ENCODE peak calls at places on chromosomes 2 and 18, in four cellular contexts. One of them, this sample, is unnamed.

GRCh38 chr2:98929920-98930319 is 6.1 kb downstream of the CRACDL start:
- DNase-seq in transverse colon: no peak
- DNase-seq in A549: no peak
- DNase-seq in stomach: no peak
- DNase-seq in this sample: no peak

GRCh38 chr2:73931531-73932500 is 5.1 kb downstream of the DGUOK start:
- DNase-seq in transverse colon: no peak
- DNase-seq in A549: no peak
- DNase-seq in stomach: no peak
- DNase-seq in this sample: no peak

GRCh38 chr18:26901020-26901419 is 35.5 kb upstream of the AQP4 start:
- DNase-seq in stomach: no peak
- DNase-seq in transverse colon: no peak
- DNase-seq in A549: no peak
- DNase-seq in this sample: no peak

GRCh38 chr2:199556886-199557285 is 99.1 kb upstream of the SATB2 start:
- DNase-seq in transverse colon: no peak
- DNase-seq in stomach: no peak
- DNase-seq in A549: no peak
- DNase-seq in this sample: no peak

GRCh38 chr2:121093735-121094520 is 191.1 kb downstream of the TFCP2L1 start:
- DNase-seq in stomach: no peak
- DNase-seq in A549: no peak
- DNase-seq in transverse colon: no peak
- DNase-seq in this sample: no peak

GRCh38 chr18:54269924-54270844 is 867 bp downstream of the POLI start:
- DNase-seq in stomach: peak
- DNase-seq in A549: peak
- DNase-seq in transverse colon: peak
- DNase-seq in this sample: peak

GRCh38 chr2:73265298-73266060 is 18.8 kb downstream of the FBXO41 start:
- DNase-seq in stomach: no peak
- DNase-seq in transverse colon: no peak
- DNase-seq in A549: no peak
- DNase-seq in this sample: no peak

GRCh38 chr2:20421988-20422678 is 24.7 kb upstream of the RHOB start:
- DNase-seq in stomach: peak
- DNase-seq in A549: no peak
- DNase-seq in transverse colon: peak
- DNase-seq in this sample: peak

GRCh38 chr2:73112913-73113633 is at the start of gene RAB11FIP5:
- DNase-seq in A549: peak
- DNase-seq in transverse colon: peak
- DNase-seq in stomach: peak
- DNase-seq in this sample: peak

GRCh38 chr2:241315879-241316700 is at the start of gene SEPTIN2:
- DNase-seq in A549: peak
- DNase-seq in transverse colon: peak
- DNase-seq in stomach: no peak
- DNase-seq in this sample: peak

GRCh38 chr18:46134920-46135675 is 30.9 kb downstream of the HAUS1 start:
- DNase-seq in transverse colon: no peak
- DNase-seq in A549: no peak
- DNase-seq in stomach: no peak
- DNase-seq in this sample: no peak

GRCh38 chr2:86290596-86291327 is 46.7 kb downstream of the REEP1 start:
- DNase-seq in stomach: no peak
- DNase-seq in A549: no peak
- DNase-seq in transverse colon: no peak
- DNase-seq in this sample: no peak

GRCh38 chr2:190466819-190467444 is 58.8 kb downstream of the MFSD6 start:
- DNase-seq in A549: no peak
- DNase-seq in transverse colon: no peak
- DNase-seq in stomach: no peak
- DNase-seq in this sample: no peak

GRCh38 chr2:74843371-74844298 is 9.7 kb downstream of the HK2 start:
- DNase-seq in stomach: no peak
- DNase-seq in A549: no peak
- DNase-seq in transverse colon: peak
- DNase-seq in this sample: no peak

GRCh38 chr2:178066890-178067669 is 5.5 kb downstream of the PDE11A start:
- DNase-seq in stomach: no peak
- DNase-seq in A549: no peak
- DNase-seq in transverse colon: no peak
- DNase-seq in this sample: no peak

GRCh38 chr18:41389936-41390667 is 564.9 kb upstream of the PIK3C3 start:
- DNase-seq in A549: no peak
- DNase-seq in transverse colon: no peak
- DNase-seq in stomach: no peak
- DNase-seq in this sample: no peak

GRCh38 chr2:46814160-46814559 is 101.4 kb downstream of the MCFD2 start:
- DNase-seq in A549: no peak
- DNase-seq in stomach: no peak
- DNase-seq in transverse colon: peak
- DNase-seq in this sample: peak

GRCh38 chr2:27320958-27321543 is 1.8 kb downstream of the MPV17 start:
- DNase-seq in transverse colon: peak
- DNase-seq in A549: peak
- DNase-seq in stomach: peak
- DNase-seq in this sample: no peak

GRCh38 chr2:58734365-58734764 is 493.2 kb upstream of the FANCL start:
- DNase-seq in transverse colon: no peak
- DNase-seq in stomach: no peak
- DNase-seq in A549: peak
- DNase-seq in this sample: no peak

GRCh38 chr18:25457636-25458035 is 105.7 kb upstream of the ZNF521 start:
- DNase-seq in stomach: no peak
- DNase-seq in transverse colon: no peak
- DNase-seq in A549: no peak
- DNase-seq in this sample: no peak

GRCh38 chr2:215338883-215339679 is 27.2 kb downstream of the ATIC start:
- DNase-seq in A549: no peak
- DNase-seq in transverse colon: no peak
- DNase-seq in stomach: no peak
- DNase-seq in this sample: no peak

GRCh38 chr2:126482582-126483464 is 173.1 kb upstream of the GYPC start:
- DNase-seq in stomach: no peak
- DNase-seq in transverse colon: no peak
- DNase-seq in A549: no peak
- DNase-seq in this sample: no peak
- TF ChIP-seq CTCF in stomach: no peak
- TF ChIP-seq CTCF in transverse colon: no peak
- TF ChIP-seq CTCF in A549: no peak
- TF ChIP-seq CTCF in this sample: no peak

GRCh38 chr18:2846241-2846637 is 567 bp upstream of the EMILIN2 start:
- DNase-seq in stomach: no peak
- DNase-seq in transverse colon: no peak
- DNase-seq in A549: no peak
- DNase-seq in this sample: no peak
- H3K4me3 ChIP-seq in stomach: peak
- H3K4me3 ChIP-seq in transverse colon: peak
- H3K4me3 ChIP-seq in A549: peak
- H3K4me3 ChIP-seq in this sample: peak

DNA sequence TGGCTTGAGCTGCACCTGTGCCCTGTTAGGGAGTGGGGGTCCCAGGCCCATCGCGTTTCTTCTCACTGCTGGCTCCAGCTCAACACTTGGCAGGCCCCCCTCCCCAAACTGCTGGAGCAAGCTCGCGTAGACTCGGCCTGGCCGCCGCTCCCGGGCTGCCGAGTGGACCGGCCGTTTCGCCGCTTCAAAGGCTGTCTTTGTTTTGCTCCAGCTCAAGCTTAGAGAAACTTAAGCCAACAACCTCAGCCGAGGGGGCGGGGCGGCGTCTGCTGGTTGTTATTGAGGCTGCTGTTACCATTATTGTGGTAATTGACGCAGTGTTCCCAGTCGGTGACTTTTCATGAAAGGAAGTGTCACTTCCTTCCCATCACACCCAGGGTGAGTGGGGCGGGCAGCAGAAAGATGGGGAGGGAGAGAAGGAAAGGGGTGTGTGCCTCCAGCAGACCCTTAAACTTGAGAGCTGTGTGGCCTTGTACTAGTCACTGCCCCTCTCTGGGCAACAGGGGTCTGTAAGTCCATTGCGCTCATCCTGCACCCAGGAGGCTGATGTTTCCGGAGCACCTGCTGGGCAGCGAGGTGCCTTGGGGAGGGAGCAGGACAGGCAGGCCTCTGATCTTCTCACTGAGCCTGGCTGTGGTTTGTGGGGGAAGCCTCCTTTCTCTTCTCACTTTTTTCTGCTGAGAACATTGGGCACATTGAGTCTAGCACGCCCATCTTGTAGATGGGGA is 2.1 kb downstream of the ARID5A start:
- DNase-seq in stomach: peak
- DNase-seq in A549: no peak
- DNase-seq in transverse colon: peak
- DNase-seq in this sample: peak
- TF ChIP-seq POLR2A in stomach: no peak
- TF ChIP-seq POLR2A in A549: no peak
- TF ChIP-seq POLR2A in transverse colon: peak
- TF ChIP-seq POLR2A in this sample: no peak

GRCh38 chr2:127067620-127068350 is 39.2 kb downstream of the BIN1 start:
- DNase-seq in A549: peak
- DNase-seq in transverse colon: peak
- DNase-seq in stomach: peak
- DNase-seq in this sample: peak

GRCh38 chr2:127070221-127070620 is 36.7 kb downstream of the BIN1 start:
- DNase-seq in transverse colon: no peak
- DNase-seq in A549: no peak
- DNase-seq in stomach: no peak
- DNase-seq in this sample: no peak

GRCh38 chr2:127069003-127069402 is 38.0 kb downstream of the BIN1 start:
- DNase-seq in transverse colon: no peak
- DNase-seq in stomach: no peak
- DNase-seq in A549: no peak
- DNase-seq in this sample: no peak

GRCh38 chr2:127066942-127067341 is 40.0 kb downstream of the BIN1 start:
- DNase-seq in A549: no peak
- DNase-seq in stomach: peak
- DNase-seq in transverse colon: peak
- DNase-seq in this sample: peak

GRCh38 chr2:127068351-127068741 is 38.6 kb downstream of the BIN1 start:
- DNase-seq in stomach: no peak
- DNase-seq in A549: no peak
- DNase-seq in transverse colon: no peak
- DNase-seq in this sample: no peak
- TF ChIP-seq CTCF in stomach: no peak
- TF ChIP-seq CTCF in A549: no peak
- TF ChIP-seq CTCF in transverse colon: no peak
- TF ChIP-seq CTCF in this sample: no peak

DNA sequence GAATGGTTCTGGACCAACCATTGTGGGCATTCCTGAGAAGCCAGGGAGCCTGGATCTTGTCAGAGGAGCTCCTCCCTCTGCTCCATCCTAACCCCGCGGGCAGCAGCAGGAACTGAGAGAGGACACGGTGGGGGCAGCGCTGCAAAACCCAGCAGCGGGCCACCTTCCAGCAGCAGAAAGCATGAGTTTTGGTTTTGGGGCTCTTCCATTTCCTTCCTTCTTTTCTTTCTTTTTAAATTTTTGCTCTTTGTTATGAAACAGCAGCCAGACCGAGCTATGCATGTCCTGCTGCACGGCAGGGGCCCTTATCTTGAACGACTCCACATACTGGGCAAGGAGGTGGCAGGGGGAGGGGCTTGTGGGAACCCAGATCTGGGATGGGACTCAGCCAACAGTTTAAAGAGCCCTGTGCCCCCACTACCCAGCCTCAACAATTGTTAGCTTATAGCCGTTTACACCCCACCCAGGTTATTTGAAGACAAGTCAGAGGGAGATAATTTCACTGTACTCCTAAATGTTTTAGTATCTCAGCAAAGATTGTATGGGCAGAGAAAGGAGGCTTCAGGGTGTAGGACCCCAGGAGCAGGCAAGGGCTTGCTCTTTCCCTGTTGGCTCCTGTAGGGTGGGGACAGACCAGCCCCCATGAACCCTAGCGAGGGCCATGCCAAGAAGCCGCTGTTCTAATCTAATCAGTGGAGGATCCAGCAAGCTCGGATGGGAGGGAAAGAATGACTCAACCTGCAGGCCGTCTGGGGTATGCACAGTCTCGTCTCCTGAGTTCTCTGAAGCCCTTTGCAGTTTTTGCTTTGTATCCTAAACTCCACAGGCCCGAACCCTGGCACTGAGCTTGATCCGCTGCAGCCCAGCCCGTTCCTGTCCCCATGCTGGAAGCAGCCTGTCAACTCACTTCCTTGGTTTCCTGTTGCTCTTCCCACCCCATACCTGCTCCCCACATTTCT is 75.3 kb downstream of the LRRFIP1 start:
- DNase-seq in stomach: peak
- DNase-seq in transverse colon: peak
- DNase-seq in A549: no peak
- DNase-seq in this sample: peak
- H3K4me3 ChIP-seq in stomach: peak
- H3K4me3 ChIP-seq in transverse colon: no peak
- H3K4me3 ChIP-seq in A549: no peak
- H3K4me3 ChIP-seq in this sample: no peak

This sample was measured in lower leg skin.